ENCODE peak calls at places on chromosomes 5 and 9, in five cellular contexts. Z is stomach, N is endodermal cell, M is astrocyte of the spinal cord, J is IMR-90. P is an unnamed sample.

GRCh38 chr9:81320909-81321482 is 368.4 kb downstream of the TLE1 start:
- DNase-seq in N (no peak), Z (no peak), J (no peak), M (no peak), P (no peak)

GRCh38 chr5:147961208-147961749 is 54.9 kb upstream of the C5orf46 start:
- DNase-seq in M (no peak), N (no peak), Z (no peak), J (no peak), P (no peak)

GRCh38 chr9:97468658-97469448 is 32.6 kb upstream of the TMOD1 start:
- DNase-seq in N (peak), J (peak), M (peak), Z (peak), P (peak)

GRCh38 chr9:108136646-108137045 is 647.1 kb upstream of the KLF4 start:
- DNase-seq in M (no peak), Z (no peak), N (no peak), J (peak), P (no peak)

GRCh38 chr9:6133346-6134063 is 82.1 kb upstream of the IL33 start:
- DNase-seq in J (no peak), M (peak), Z (no peak), N (no peak), P (peak)

GRCh38 chr9:114004221-114004716 is 73.8 kb downstream of the AMBP start:
- DNase-seq in N (peak), J (no peak), Z (peak), M (peak), P (no peak)

GRCh38 chr5:33317271-33317670 is 123.5 kb upstream of the TARS1 start:
- DNase-seq in M (peak), N (no peak), J (peak), Z (no peak), P (peak)

GRCh38 chr9:106203832-106204516 is 509.6 kb downstream of the TMEM38B start:
- DNase-seq in N (peak), M (no peak), Z (no peak), J (no peak), P (no peak)

GRCh38 chr5:139903805-139904565 is 108.4 kb downstream of the PSD2 start:
- DNase-seq in J (no peak), Z (no peak), N (peak), M (no peak), P (no peak)

GRCh38 chr5:107724642-107725041 is 53.9 kb upstream of the EFNA5 start:
- DNase-seq in Z (no peak), J (no peak), N (peak), M (no peak), P (no peak)

GRCh38 chr5:140549237-140550144 is 2.0 kb downstream of the EIF4EBP3 start:
- DNase-seq in J (peak), M (no peak), Z (peak), N (peak), P (peak)

GRCh38 chr5:6356578-6357164 is 21.7 kb downstream of the MED10 start:
- DNase-seq in J (no peak), M (no peak), N (peak), Z (no peak), P (no peak)

GRCh38 chr5:159825551-159826051 is 90.7 kb upstream of the ADRA1B start:
- DNase-seq in J (no peak), M (peak), Z (peak), N (no peak), P (peak)

GRCh38 chr5:146515473-146516150 is 378 bp downstream of the GPR151 start:
- DNase-seq in M (no peak), Z (no peak), J (no peak), N (peak), P (no peak)

GRCh38 chr5:176629853-176630680 is at the start of the genes EIF4E1B and SNCB:
- DNase-seq in Z (no peak), N (peak), M (peak), J (no peak), P (no peak)
- TF ChIP-seq CTCF in Z (no peak), N (no peak), M (no peak), J (no peak), P (no peak)

DNA sequence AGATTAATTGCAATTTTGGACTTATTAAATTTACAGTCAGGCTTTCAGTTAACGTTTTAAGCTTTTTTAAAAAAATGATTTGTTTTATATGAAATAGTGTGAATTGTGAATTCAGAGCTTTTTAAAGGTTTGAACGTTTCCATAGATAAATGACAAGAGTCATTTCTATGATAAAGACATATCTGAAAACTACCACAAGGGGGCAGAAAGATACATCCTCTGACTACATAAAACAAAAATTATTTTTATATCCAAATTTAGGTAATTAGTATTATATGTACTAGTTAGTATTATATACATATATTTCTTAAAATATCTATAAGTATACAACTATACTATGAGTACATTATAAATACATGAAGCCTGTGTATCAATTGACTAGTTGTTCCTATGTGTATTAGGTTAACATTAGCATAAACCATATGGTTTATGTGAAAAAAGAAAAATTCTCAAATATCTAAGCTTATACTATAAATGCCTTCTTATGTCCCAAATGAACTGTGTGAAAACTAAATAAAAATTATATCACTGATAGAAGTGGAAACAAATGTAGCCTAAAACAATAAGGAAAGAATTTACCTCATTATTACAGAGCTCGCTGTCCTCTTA is 155.2 kb downstream of the MEF2C start:
- DNase-seq in Z (no peak), M (peak), J (peak), N (no peak), P (peak)
- TF ChIP-seq CTCF in Z (peak), M (peak), J (peak), N (peak), P (peak)

DNA sequence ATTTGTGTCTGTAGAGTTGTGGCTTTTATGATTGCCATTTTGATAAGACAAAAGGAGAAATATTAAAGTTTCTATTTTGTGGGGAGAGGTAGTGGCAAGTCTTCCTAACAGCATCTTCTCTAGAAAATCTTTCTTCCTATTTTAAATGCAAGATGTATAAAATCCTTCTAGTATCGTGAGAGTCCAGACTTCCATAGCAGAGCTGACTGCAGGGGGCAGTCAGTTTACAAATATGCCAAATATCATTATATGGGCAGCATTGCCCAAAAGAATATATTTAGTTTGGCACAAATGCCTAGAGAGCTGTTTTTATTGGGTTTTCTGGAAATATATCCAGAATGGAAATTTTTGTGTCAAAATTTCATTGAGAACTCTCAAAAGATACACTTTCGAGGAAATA is 82.1 kb upstream of the ALDH1A1 start:
- DNase-seq in J (no peak), N (no peak), Z (no peak), M (no peak), P (peak)
- TF ChIP-seq CTCF in J (no peak), N (no peak), Z (no peak), M (peak), P (no peak)

GRCh38 chr9:123450096-123450495 is 94.1 kb downstream of the CRB2 start:
- DNase-seq in M (no peak), J (no peak), Z (no peak), N (peak), P (no peak)

GRCh38 chr9:123445981-123446610 is 90.1 kb downstream of the CRB2 start:
- DNase-seq in J (peak), Z (no peak), M (peak), N (peak), P (peak)

GRCh38 chr9:123451011-123451410 is 95.0 kb downstream of the CRB2 start:
- DNase-seq in M (no peak), N (peak), J (no peak), Z (no peak), P (no peak)

GRCh38 chr9:123445116-123445515 is 89.1 kb downstream of the CRB2 start:
- DNase-seq in N (peak), M (no peak), J (no peak), Z (no peak), P (no peak)

DNA sequence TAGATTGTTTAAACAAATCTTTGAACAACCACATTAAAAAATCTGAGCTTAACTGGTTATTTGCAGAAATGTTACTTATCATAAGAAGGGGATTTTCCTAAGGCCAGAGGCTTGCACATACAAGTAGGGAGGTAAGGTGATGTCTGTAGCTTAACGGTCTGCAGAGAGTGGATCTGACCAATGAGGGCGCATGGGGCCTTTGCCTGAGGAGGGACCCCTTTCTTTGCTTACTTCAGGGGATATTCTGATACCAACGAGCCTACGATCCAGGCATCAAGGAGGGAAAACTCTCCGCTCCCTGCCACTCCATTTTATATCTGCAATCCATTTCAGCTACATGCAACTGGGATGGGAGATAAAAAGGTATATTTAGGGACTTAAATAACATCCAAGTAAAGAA is 92.2 kb downstream of the CRB2 start:
- DNase-seq in M (no peak), J (no peak), Z (no peak), N (peak), P (no peak)
- TF ChIP-seq CTCF in M (no peak), J (no peak), Z (no peak), N (no peak), P (no peak)

GRCh38 chr5:135189024-135189423 is 155.0 kb upstream of the PITX1 start:
- DNase-seq in Z (no peak), J (no peak), N (no peak), M (no peak), P (no peak)

GRCh38 chr5:135185461-135186075 is 151.5 kb upstream of the PITX1 start:
- DNase-seq in J (peak), Z (no peak), N (peak), M (peak), P (peak)

GRCh38 chr5:135184646-135185045 is 150.6 kb upstream of the PITX1 start:
- DNase-seq in J (no peak), N (no peak), M (no peak), Z (no peak), P (no peak)

GRCh38 chr5:135188233-135188909 is 154.3 kb upstream of the PITX1 start:
- DNase-seq in M (no peak), Z (no peak), N (no peak), J (no peak), P (no peak)

GRCh38 chr5:135186662-135187522 is 152.9 kb upstream of the PITX1 start:
- DNase-seq in M (no peak), N (peak), J (peak), Z (no peak), P (no peak)
- TF ChIP-seq CTCF in M (no peak), N (peak), J (no peak), Z (no peak), P (no peak)

GRCh38 chr9:137953683-137954438 is 76.3 kb downstream of the CACNA1B start:
- DNase-seq in M (no peak), Z (no peak), J (no peak), N (peak), P (no peak)
- TF ChIP-seq CTCF in M (no peak), Z (no peak), J (no peak), N (no peak), P (no peak)

GRCh38 chr5:77426670-77427069 is 65.4 kb downstream of the WDR41 start:
- DNase-seq in J (peak), N (no peak), Z (no peak), M (peak), P (no peak)
- TF ChIP-seq CTCF in J (no peak), N (no peak), Z (no peak), M (no peak), P (no peak)